ENCODE peak calls at places on chromosomes 4 and X, in four cellular contexts. R is IMR-90, D is H1, W is K562. L is an unnamed sample.

GRCh38 chrX:10160221-10160620 is 3.4 kb downstream of the CLCN4 start:
- DNase-seq in R (no peak), D (no peak), W (no peak), L (no peak)

GRCh38 chr4:89434364-89434988 is 126.9 kb upstream of the GPRIN3 start:
- DNase-seq in R (peak), D (no peak), W (peak), L (no peak)

GRCh38 chr4:113086172-113086695 is 36.8 kb downstream of the ANK2 start:
- DNase-seq in R (no peak), D (no peak), W (no peak), L (no peak)

GRCh38 chrX:72349190-72349589 is 43.5 kb upstream of the CITED1 start:
- DNase-seq in R (no peak), D (no peak), W (peak), L (peak)

GRCh38 chr4:3059090-3059428 is 15.3 kb downstream of the HTT-AS start:
- DNase-seq in R (no peak), D (no peak), W (no peak), L (no peak)

GRCh38 chrX:109600114-109600710 is 24.8 kb downstream of the KCNE5 start:
- DNase-seq in R (no peak), D (no peak), W (no peak), L (no peak)

GRCh38 chr4:88949605-88950004 is 107.4 kb downstream of the FAM13A start:
- DNase-seq in R (no peak), D (no peak), W (no peak), L (no peak)

GRCh38 chr4:145179201-145179860 is 1.1 kb downstream of the OTUD4 start:
- DNase-seq in R (peak), D (no peak), W (peak), L (peak)

GRCh38 chr4:43766648-43767047 is 682.0 kb downstream of the KCTD8 start:
- DNase-seq in R (no peak), D (no peak), W (no peak), L (no peak)

GRCh38 chr4:153114771-153115321 is 89.4 kb upstream of the TRIM2 start:
- DNase-seq in R (peak), D (no peak), W (no peak), L (no peak)

GRCh38 chr4:24896056-24896455 is 16.8 kb downstream of the CCDC149 start:
- DNase-seq in R (peak), D (no peak), W (no peak), L (no peak)

GRCh38 chr4:84879651-84880200 is 86.8 kb downstream of the WDFY3 start:
- DNase-seq in R (peak), D (no peak), W (no peak), L (no peak)

GRCh38 chr4:153497091-153497531 is 31.0 kb downstream of the TMEM131L start:
- DNase-seq in R (peak), D (no peak), W (peak), L (no peak)

GRCh38 chrX:149491812-149492211 is 13.3 kb downstream of the IDS start:
- DNase-seq in R (no peak), D (no peak), W (no peak), L (no peak)

GRCh38 chrX:38839944-38840343 is 38.7 kb downstream of the MID1IP1 start:
- DNase-seq in R (no peak), D (no peak), W (no peak), L (no peak)

GRCh38 chrX:41084360-41085104 is 713 bp upstream of the USP9X start:
- DNase-seq in R (peak), D (peak), W (peak), L (peak)

GRCh38 chrX:48649109-48649508 is 34.5 kb upstream of the WAS start:
- DNase-seq in R (peak), D (no peak), W (peak), L (no peak)

GRCh38 chr4:136863756-136864155 is 668.5 kb downstream of the PCDH18 start:
- DNase-seq in R (peak), D (no peak), W (no peak), L (no peak)

GRCh38 chr4:41600243-41600642 is 62.3 kb downstream of the LIMCH1 start:
- DNase-seq in R (no peak), D (no peak), W (no peak), L (no peak)

GRCh38 chrX:115697806-115698205 is 136.8 kb downstream of the PLS3 start:
- DNase-seq in R (no peak), D (no peak), W (no peak), L (no peak)

GRCh38 chr4:71120831-71121524 is 127.5 kb downstream of the DCK start:
- DNase-seq in R (no peak), D (no peak), W (no peak), L (no peak)

GRCh38 chrX:17242470-17242869 is 132.5 kb upstream of the NHS start:
- DNase-seq in R (peak), D (peak), W (peak), L (no peak)

GRCh38 chr4:92346289-92346688 is 42.5 kb downstream of the GRID2 start:
- DNase-seq in R (no peak), D (no peak), W (no peak), L (no peak)

GRCh38 chr4:169096221-169096620 is 86.2 kb upstream of the CBR4 start:
- DNase-seq in R (no peak), D (no peak), W (no peak), L (no peak)

GRCh38 chr4:13546855-13547562 is 2.7 kb upstream of the NKX3-2 start:
- DNase-seq in R (no peak), D (no peak), W (no peak), L (no peak)

GRCh38 chr4:149409186-149410056 is 406.2 kb downstream of the IQCM start:
- DNase-seq in R (peak), D (no peak), W (no peak), L (no peak)

GRCh38 chrX:86946569-86946968 is 571.0 kb upstream of the KLHL4 start:
- DNase-seq in R (peak), D (no peak), W (peak), L (peak)

GRCh38 chr4:88803600-88804096 is 106.0 kb upstream of the NAP1L5 start:
- DNase-seq in R (peak), D (no peak), W (no peak), L (peak)

GRCh38 chr4:98287328-98287727 is 26.1 kb downstream of the RAP1GDS1 start:
- DNase-seq in R (no peak), D (no peak), W (no peak), L (no peak)

GRCh38 chr4:123340381-123340701 is 56.3 kb upstream of the SPRY1 start:
- DNase-seq in R (peak), D (no peak), W (no peak), L (no peak)

GRCh38 chr4:5381981-5382441 is 326.3 kb downstream of the EVC2 start:
- DNase-seq in R (peak), D (no peak), W (no peak), L (no peak)

GRCh38 chr4:92170340-92170739 is 133.4 kb upstream of the GRID2 start:
- DNase-seq in R (no peak), D (no peak), W (no peak), L (no peak)

GRCh38 chr4:3648195-3648594 is 116.0 kb upstream of the LRPAP1 start:
- DNase-seq in R (no peak), D (no peak), W (no peak), L (no peak)

GRCh38 chr4:103498161-103499070 is 221.4 kb downstream of the TACR3 start:
- DNase-seq in R (peak), D (no peak), W (no peak), L (peak)

GRCh38 chr4:25663778-25664177 is 8.1 kb downstream of the SLC34A2 start:
- DNase-seq in R (no peak), D (no peak), W (no peak), L (no peak)

GRCh38 chr4:3318561-3319021 is 25.8 kb downstream of the RGS12 start:
- DNase-seq in R (no peak), D (peak), W (peak), L (no peak)

GRCh38 chr4:115366390-115366789 is 253.0 kb upstream of the NDST4 start:
- DNase-seq in R (no peak), D (no peak), W (no peak), L (no peak)

GRCh38 chr4:52577285-52577968 is 81.7 kb downstream of the USP46 start:
- DNase-seq in R (peak), D (no peak), W (no peak), L (no peak)

DNA sequence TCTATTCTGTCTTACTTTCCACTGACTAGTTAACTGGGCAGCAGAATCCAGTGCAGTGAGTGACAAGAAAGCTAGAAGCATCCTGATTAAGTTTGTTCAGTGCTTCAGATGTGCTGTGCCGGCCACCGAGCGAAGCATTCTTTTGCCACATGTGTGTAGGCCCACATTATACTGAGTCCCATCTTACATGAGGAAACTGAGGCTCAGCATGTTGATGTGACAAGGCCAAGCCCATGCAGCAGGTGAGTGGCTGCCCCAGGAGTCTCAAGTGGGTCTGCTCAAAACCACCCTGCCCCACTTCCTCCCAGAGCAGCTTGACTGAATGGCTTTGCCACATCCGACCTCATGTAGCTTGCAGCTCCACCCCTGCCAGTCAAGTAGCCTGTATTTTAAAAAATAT is 50.5 kb downstream of the RHOH start:
- DNase-seq in R (no peak), D (no peak), W (no peak), L (no peak)
- TF ChIP-seq CHD1 in R (no peak), D (no peak), W (no peak), L (no peak)

DNA sequence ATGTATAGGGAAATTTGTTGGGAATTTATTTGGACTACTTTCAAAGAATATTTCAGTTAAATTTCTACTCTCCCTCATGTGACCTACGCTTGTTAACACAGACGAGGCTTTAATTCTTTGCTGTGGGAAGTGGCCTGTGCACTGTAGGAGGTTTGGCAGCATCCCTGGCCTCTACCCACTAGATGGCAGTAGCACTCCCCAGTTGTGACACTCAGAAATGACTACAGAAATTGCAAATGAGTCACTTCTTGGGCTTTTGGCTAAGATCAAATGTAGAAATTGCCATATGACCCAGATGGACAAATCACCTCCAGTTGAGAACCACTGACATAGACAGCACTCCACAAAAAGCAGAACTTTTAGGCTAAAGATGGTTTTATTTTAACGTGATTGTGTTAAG is 22.1 kb downstream of the PIR start:
- DNase-seq in R (peak), D (no peak), W (peak), L (peak)
- TF ChIP-seq CHD1 in R (no peak), D (no peak), W (no peak), L (no peak)

GRCh38 chr4:122224348-122224747 is 72.2 kb downstream of the BLTP1 start:
- DNase-seq in R (peak), D (no peak), W (peak), L (no peak)
- TF ChIP-seq CHD1 in R (no peak), D (no peak), W (no peak), L (no peak)

GRCh38 chr4:27068151-27068862 is 207.7 kb downstream of the STIM2 start:
- DNase-seq in R (no peak), D (no peak), W (no peak), L (no peak)
- TF ChIP-seq CHD1 in R (no peak), D (no peak), W (no peak), L (no peak)

GRCh38 chr4:66376396-66376795 is 706.1 kb upstream of the EPHA5 start:
- DNase-seq in R (no peak), D (no peak), W (no peak), L (no peak)
- TF ChIP-seq CHD1 in R (no peak), D (no peak), W (no peak), L (no peak)

DNA sequence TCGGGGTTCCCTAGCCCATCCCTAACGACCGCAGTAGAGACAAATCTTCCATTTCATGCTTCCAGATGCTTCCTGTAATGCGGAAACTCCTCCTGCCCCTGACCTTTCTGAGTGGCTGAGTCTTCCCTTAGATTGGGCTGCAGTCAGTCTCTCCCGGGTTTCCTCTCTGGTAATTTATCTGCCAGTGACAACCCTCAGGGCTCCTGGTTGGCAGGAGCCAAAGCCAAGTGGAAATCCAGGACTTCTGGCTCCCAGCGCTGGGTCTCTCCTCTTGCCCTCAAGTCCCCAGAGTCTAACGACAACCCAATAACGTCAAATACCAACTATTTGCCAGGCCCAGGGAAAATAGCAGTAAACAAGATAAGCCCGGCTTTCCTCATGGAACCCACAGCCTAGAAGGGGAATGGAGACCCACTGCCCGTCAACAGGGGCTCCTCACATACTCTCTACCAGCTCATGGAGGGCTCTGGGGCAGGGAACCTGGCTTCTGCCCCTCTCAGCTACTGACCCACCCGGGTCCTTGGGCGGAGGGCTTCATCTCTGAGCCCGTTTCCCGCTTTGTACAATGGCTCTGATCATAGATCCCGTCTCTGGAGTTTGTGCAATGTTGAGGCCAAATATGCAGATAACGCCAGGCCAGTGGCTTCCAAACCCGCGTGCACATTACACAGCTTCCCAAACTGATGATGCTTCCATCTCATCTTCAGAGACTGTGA is 1.1 kb upstream of the TBC1D14 start:
- DNase-seq in R (peak), D (no peak), W (peak), L (no peak)
- TF ChIP-seq CHD1 in R (no peak), D (no peak), W (no peak), L (no peak)

DNA sequence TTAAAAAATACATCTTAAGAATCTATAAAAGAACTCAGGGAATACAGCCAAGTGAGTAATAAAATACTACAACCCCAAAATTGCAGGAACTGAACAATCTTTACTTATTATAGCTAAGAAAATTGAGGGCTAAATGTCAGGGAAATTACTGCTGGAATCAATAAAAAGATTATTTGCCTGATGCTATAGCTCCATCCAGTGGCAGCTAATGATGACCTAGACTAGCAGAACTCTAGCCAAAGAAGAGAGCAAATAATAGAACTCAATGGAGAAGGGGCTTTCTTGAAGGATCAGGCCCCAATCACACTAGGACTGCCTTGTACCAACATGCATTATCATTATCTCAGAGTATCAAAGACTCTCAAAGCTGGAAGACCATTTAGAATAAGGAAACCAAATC is 85.0 kb upstream of the FAM241A start:
- DNase-seq in R (peak), D (no peak), W (peak), L (no peak)
- TF ChIP-seq CHD1 in R (no peak), D (no peak), W (no peak), L (no peak)

GRCh38 chr4:23368081-23368697 is 521.7 kb downstream of the PPARGC1A start:
- DNase-seq in R (peak), D (peak), W (peak), L (no peak)

GRCh38 chr4:23369331-23369730 is 520.5 kb downstream of the PPARGC1A start:
- DNase-seq in R (no peak), D (no peak), W (no peak), L (no peak)

GRCh38 chr4:23374280-23374679 is 515.6 kb downstream of the PPARGC1A start:
- DNase-seq in R (no peak), D (no peak), W (no peak), L (no peak)

DNA sequence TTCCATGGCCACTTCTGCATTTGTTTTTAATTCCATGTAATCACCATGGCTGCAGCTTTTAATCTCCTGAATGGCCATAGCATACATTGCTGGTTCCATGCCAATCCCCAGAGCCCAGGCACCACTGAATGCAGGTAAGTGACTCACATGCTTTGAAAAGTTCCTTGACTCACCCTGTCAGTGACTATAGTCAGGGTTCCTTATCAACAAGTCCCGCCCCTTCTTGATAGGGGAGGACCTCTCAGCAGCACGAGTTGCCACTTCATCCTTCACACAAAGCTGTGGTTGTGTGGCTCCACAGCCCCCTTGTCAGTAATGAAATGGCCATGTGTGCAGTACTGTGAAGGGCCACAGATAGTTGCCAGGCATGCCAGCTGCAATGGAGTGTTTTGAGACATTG is 516.6 kb downstream of the PPARGC1A start:
- DNase-seq in R (peak), D (no peak), W (peak), L (no peak)
- TF ChIP-seq CHD1 in R (no peak), D (no peak), W (no peak), L (no peak)

L was measured in GM12878.